ENCODE peak calls at places on chromosomes 11 and 22, in four cellular contexts. N is AG09319, G is GDM1, K is A172. Y is an unnamed sample.

GRCh38 chr11:111324277-111324720 is 26.0 kb downstream of the POU2AF3 start:
- DNase-seq in N (peak), K (no peak), G (no peak), Y (peak)

GRCh38 chr11:131744847-131745246 is 374.4 kb downstream of the NTM start:
- DNase-seq in N (no peak), K (peak), G (no peak), Y (no peak)

GRCh38 chr22:29780781-29781676 is 13.9 kb downstream of the UQCR10 start:
- DNase-seq in N (peak), G (no peak), K (peak), Y (peak)

GRCh38 chr22:24807284-24807950 is 1.4 kb downstream of the SGSM1 start:
- DNase-seq in N (no peak), G (no peak), K (no peak), Y (no peak)

GRCh38 chr22:39808087-39808486 is 85.5 kb downstream of the ENTHD1 start:
- DNase-seq in K (no peak), G (no peak), N (no peak), Y (no peak)

GRCh38 chr22:32337015-32337414 is 20.7 kb upstream of the RFPL3 start:
- DNase-seq in K (no peak), G (no peak), N (no peak), Y (no peak)

GRCh38 chr11:65558002-65558784 is at the start of gene LTBP3:
- DNase-seq in K (peak), N (no peak), G (peak), Y (no peak)

GRCh38 chr11:120186799-120187591 is 23.8 kb upstream of the OAF start:
- DNase-seq in G (no peak), N (no peak), K (no peak), Y (no peak)

GRCh38 chr11:65355776-65356393 is 1.3 kb downstream of the TIGD3 start:
- DNase-seq in K (no peak), N (no peak), G (no peak), Y (no peak)

GRCh38 chr11:72743321-72744221 is 8.6 kb downstream of the ARAP1 start:
- DNase-seq in G (no peak), N (no peak), K (no peak), Y (no peak)

GRCh38 chr11:122902951-122903350 is 20.4 kb downstream of the JHY start:
- DNase-seq in N (no peak), K (no peak), G (no peak), Y (no peak)

GRCh38 chr11:118892515-118892914 is 8.8 kb downstream of the CXCR5 start:
- DNase-seq in K (no peak), G (no peak), N (no peak), Y (no peak)

Y was measured in GM04503.